ENCODE peak calls at places on chromosomes 6 and 20, in five cellular contexts. X is CD4-positive, alpha-beta T cell; H is stomach; W is DND-41; O is bronchial epithelial cell. F is an unnamed sample.
A peak's percentile ranks its signal among the peaks of the same experiment; 100 is the strongest.

GRCh38 chr6:122476131-122476530 is 4.5 kb upstream of the SERINC1 start:
- DNase-seq in X (no peak), H (no peak), W (no peak), O (peak; percentile 45), F (no peak)

GRCh38 chr6:165986647-165987482 is 180.8 kb downstream of the TBXT start:
- DNase-seq in X (no peak), H (no peak), W (peak; percentile 94), O (no peak), F (no peak)

GRCh38 chr6:54135665-54136370 is 24.6 kb downstream of the MLIP start:
- DNase-seq in X (no peak), H (no peak), W (no peak), O (peak; percentile 57), F (no peak)

GRCh38 chr20:36098364-36098763 is 56.2 kb upstream of the EPB41L1 start:
- DNase-seq in X (no peak), H (peak; percentile 57), W (peak; percentile 72), O (peak; percentile 44), F (no peak)

GRCh38 chr20:46592580-46593362 is 42.3 kb upstream of the OCSTAMP start:
- DNase-seq in X (no peak), H (no peak), W (no peak), O (no peak), F (no peak)

GRCh38 chr6:11744753-11745152 is 33.9 kb downstream of the ADTRP start:
- DNase-seq in X (no peak), H (peak; percentile 43), W (no peak), O (peak; percentile 39), F (no peak)

GRCh38 chr6:56076033-56076432 is 171.3 kb downstream of the COL21A1 start:
- DNase-seq in X (no peak), H (no peak), W (no peak), O (peak; percentile 52), F (no peak)

GRCh38 chr6:1347187-1347560 is 35.3 kb downstream of the FOXQ1 start:
- DNase-seq in X (no peak), H (no peak), W (no peak), O (no peak), F (no peak)

GRCh38 chr6:99305021-99305554 is 44.4 kb downstream of the FAXC start:
- DNase-seq in X (no peak), H (no peak), W (no peak), O (no peak), F (no peak)

GRCh38 chr6:12014027-12014872 is 2.1 kb downstream of the HIVEP1 start:
- DNase-seq in X (no peak), H (no peak), W (no peak), O (peak; percentile 82), F (no peak)

GRCh38 chr20:25699914-25700313 is 3.3 kb upstream of the ZNF337 start:
- DNase-seq in X (no peak), H (no peak), W (no peak), O (peak; percentile 23), F (no peak)

GRCh38 chr20:25692499-25692898 is 4.2 kb downstream of the ZNF337 start:
- DNase-seq in X (no peak), H (no peak), W (no peak), O (no peak), F (no peak)

GRCh38 chr20:25695532-25696383 is 895 bp downstream of the ZNF337 start:
- DNase-seq in X (no peak), H (no peak), W (no peak), O (no peak), F (no peak)

GRCh38 chr20:25697132-25697446 is 436 bp upstream of the ZNF337 start:
- DNase-seq in X (no peak), H (no peak), W (no peak), O (no peak), F (no peak)

GRCh38 chr20:25696384-25697131 is at the start of gene ZNF337:
- DNase-seq in X (peak; percentile 91), H (peak; percentile 95), W (peak; percentile 97), O (peak; percentile 81), F (peak; percentile 94)
- TF ChIP-seq CTCF in X (no peak), H (no peak), W (peak; percentile 44), O (peak; percentile 37), F (no peak)

GRCh38 chr20:53512076-53512475 is 81.6 kb downstream of the ZNF217 start:
- DNase-seq in X (no peak), H (no peak), W (no peak), O (no peak), F (no peak)
- TF ChIP-seq CTCF in X (no peak), H (no peak), W (no peak), O (no peak), F (no peak)

GRCh38 chr6:131789219-131789618 is 18.6 kb upstream of the ENPP1 start:
- DNase-seq in X (no peak), H (no peak), W (no peak), O (no peak), F (no peak)

GRCh38 chr6:131784561-131784960 is 23.3 kb upstream of the ENPP1 start:
- DNase-seq in X (no peak), H (no peak), W (no peak), O (no peak), F (no peak)

GRCh38 chr6:131787955-131788712 is 19.7 kb upstream of the ENPP1 start:
- DNase-seq in X (no peak), H (no peak), W (no peak), O (no peak), F (no peak)

GRCh38 chr6:131782764-131783163 is 25.1 kb upstream of the ENPP1 start:
- DNase-seq in X (no peak), H (no peak), W (no peak), O (peak; percentile 22), F (no peak)

DNA sequence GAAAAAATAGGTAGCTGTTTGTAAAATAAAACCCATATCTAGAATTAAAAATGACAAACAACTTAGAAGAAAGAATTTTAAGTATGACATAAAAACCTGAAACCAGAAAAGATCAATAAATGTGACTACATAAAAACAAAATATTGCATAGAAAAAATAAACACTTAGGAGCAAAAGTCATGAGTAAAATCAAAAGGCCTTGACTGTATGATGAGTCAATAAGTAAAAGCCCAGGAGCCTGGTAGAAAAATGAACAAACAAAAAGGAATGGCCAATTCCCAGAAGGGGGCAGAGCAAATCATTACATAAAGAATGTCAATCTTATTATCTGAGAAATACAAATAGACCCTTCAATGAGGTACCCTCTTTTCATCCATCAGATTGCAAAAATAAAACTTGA is 20.7 kb upstream of the ENPP1 start:
- DNase-seq in X (no peak), H (no peak), W (no peak), O (no peak), F (no peak)
- TF ChIP-seq CTCF in X (no peak), H (no peak), W (no peak), O (no peak), F (no peak)

DNA sequence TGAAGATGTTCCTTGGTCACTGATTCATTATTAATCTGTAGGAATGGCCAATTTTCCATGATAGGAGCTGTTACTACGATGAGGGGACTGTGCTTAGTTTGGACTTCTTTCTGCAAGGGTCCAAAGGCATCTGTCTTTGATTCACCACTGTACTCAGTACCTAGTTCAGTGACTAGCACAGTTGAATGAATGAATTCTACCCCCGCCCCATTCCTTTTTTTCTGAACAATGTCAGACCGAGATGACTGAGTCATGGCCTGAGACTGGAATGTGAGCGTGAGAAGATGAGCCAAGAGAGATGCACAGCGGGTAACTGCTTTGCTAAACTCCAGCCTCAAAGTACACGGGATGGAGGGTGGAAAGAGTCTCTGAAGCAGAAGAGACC is 419 bp upstream of the SNHG17 start:
- DNase-seq in X (no peak), H (no peak), W (no peak), O (peak; percentile 34), F (no peak)
- TF ChIP-seq CTCF in X (peak; percentile 61), H (no peak), W (no peak), O (no peak), F (no peak)

GRCh38 chr6:139427199-139427598 is 52.8 kb upstream of the CITED2 start:
- DNase-seq in X (no peak), H (no peak), W (no peak), O (no peak), F (no peak)
- TF ChIP-seq CTCF in X (no peak), H (no peak), W (no peak), O (no peak), F (no peak)

DNA sequence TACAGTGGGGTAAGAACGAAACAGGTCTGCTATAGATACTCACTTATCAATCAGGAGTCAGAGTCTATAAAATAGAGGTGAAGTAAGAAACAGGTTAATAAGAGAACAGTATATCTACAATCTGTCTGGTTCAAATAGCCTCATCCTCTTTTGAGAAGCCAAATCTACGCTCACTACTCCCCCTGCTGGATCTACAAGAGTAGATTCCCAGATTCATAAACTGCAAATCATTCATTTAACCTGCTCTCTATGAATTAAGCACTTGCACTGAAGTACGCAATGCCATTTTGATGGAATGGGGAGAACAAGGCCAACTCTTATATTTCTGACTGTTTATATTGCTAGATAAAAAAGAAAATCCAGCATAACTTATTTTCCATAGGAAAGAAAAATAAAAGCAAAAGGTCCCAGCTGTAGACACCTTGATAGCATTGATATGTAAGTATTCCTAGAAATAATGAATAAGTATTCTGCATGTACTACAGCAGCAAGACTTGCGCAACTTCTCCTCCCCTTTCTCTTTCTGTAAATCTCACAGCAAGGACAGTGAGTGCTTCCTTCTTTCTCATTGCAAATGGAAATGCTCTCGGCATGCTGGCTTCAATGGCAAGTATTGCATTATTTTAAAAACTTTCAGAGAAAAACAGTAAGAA is 92.3 kb downstream of the RFX6 start:
- DNase-seq in X (no peak), H (peak; percentile 26), W (peak; percentile 20), O (peak; percentile 60), F (peak; percentile 29)
- TF ChIP-seq CTCF in X (peak; percentile 46), H (peak; percentile 61), W (peak; percentile 73), O (peak; percentile 69), F (peak; percentile 80)

GRCh38 chr20:3710027-3710426 is 2.4 kb downstream of the SIGLEC1 start:
- DNase-seq in X (no peak), H (no peak), W (no peak), O (no peak), F (no peak)
- TF ChIP-seq CTCF in X (no peak), H (no peak), W (peak; percentile 14), O (no peak), F (no peak)

DNA sequence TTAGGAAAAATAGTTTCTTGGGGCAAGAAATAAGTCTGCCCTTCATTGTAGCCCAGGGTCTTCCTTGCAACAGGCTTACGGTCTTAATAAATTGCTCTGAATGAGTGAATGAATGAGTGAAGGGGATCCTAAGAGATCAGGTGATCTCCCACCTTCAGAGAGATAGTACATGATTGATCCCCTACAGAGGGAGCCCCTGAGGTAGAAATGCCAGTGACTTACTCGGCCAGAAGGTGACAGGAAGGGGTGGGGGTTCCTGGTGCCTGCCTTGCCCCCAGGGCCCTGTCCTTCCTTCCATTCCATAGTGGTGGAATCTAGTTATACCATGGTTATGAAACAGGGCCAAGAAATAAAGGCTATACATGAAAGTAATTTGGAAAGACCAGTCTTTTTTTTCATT is 215.3 kb upstream of the SSTR4 start:
- DNase-seq in X (no peak), H (no peak), W (no peak), O (no peak), F (no peak)
- TF ChIP-seq CTCF in X (no peak), H (no peak), W (no peak), O (no peak), F (no peak)